ENCODE peak calls at places on chromosomes 11 and 22, in ten cellular contexts. W, G, P, H, M, Q, N, O, X and S are unnamed samples.

GRCh38 chr11:17734986-17735822 is 623 bp downstream of the KCNC1 start:
- DNase-seq in M (peak), G (peak), N (peak), H (no peak), P (peak), X (peak), Q (no peak), O (peak), W (no peak), S (peak)

GRCh38 chr11:46413755-46414465 is 22.3 kb upstream of the CHRM4 start:
- DNase-seq in M (no peak), G (peak), N (no peak), X (no peak), H (no peak), Q (no peak), W (no peak), P (no peak), O (no peak), S (peak)

GRCh38 chr11:120929664-120930154 is 94.2 kb upstream of the TBCEL start:
- DNase-seq in M (peak), N (peak), H (peak), P (no peak), G (no peak), O (peak), W (peak), Q (no peak), X (peak), S (peak)

GRCh38 chr11:18491924-18492323 is 34.8 kb downstream of the TSG101 start:
- DNase-seq in X (peak), O (no peak), M (no peak), G (no peak), P (no peak), N (no peak), W (no peak), Q (no peak), H (no peak), S (no peak)

GRCh38 chr22:37187552-37187890 is 526 bp downstream of the C1QTNF6 start:
- DNase-seq in M (no peak), P (no peak), H (no peak), Q (no peak), X (peak), G (no peak), N (no peak), O (peak), W (no peak), S (peak)

GRCh38 chr22:36191106-36191836 is 10.3 kb downstream of the APOL4 start:
- DNase-seq in M (no peak), N (no peak), P (no peak), X (peak), H (no peak), W (no peak), O (no peak), Q (no peak), G (no peak), S (no peak)

GRCh38 chr11:45501277-45501979 is 164.0 kb downstream of the CHST1 start:
- DNase-seq in H (no peak), X (no peak), N (no peak), W (no peak), Q (no peak), P (no peak), M (no peak), G (no peak), O (no peak), S (no peak)

GRCh38 chr11:44188643-44189042 is 93.2 kb downstream of the EXT2 start:
- DNase-seq in X (peak), Q (no peak), M (no peak), G (no peak), N (no peak), H (no peak), P (no peak), W (no peak), O (peak), S (peak)

GRCh38 chr11:60924906-60925684 is 835 bp downstream of the TMEM132A start:
- DNase-seq in N (peak), Q (no peak), X (peak), H (no peak), P (no peak), G (peak), O (peak), M (peak), W (no peak), S (peak)